ENCODE peak calls at places on chromosomes 7 and 10, in ten cellular contexts. D, M, F, E, X, N, K, G, Y and Q are unnamed samples. For H3K4me1, the result is how much of the 10 kb centered on the place peaks cover.

GRCh38 chr10:71496927-71497801 is 100.4 kb downstream of the CDH23 start:
- DNase-seq in Y (no peak), G (no peak), X (no peak), E (no peak), K (no peak), M (no peak), N (no peak), F (no peak), D (no peak), Q (no peak)

GRCh38 chr10:88073676-88074075 is 210.3 kb downstream of the PTEN start:
- DNase-seq in F (no peak), X (no peak), G (no peak), N (no peak), K (no peak), D (no peak), Y (no peak), M (no peak), E (no peak), Q (no peak)

GRCh38 chr7:155312108-155312507 is 14.4 kb downstream of the INSIG1 start:
- DNase-seq in N (no peak), E (no peak), M (no peak), X (no peak), K (no peak), F (no peak), D (no peak), G (no peak), Y (no peak), Q (no peak)

GRCh38 chr7:14021069-14021468 is 31.6 kb upstream of the ETV1 start:
- DNase-seq in D (no peak), K (no peak), M (no peak), N (peak), E (no peak), X (no peak), Y (no peak), G (no peak), F (no peak), Q (no peak)

GRCh38 chr10:127485153-127485857 is 63.8 kb upstream of the NPS start:
- DNase-seq in E (no peak), M (no peak), D (peak), X (no peak), F (no peak), N (no peak), G (no peak), Y (peak), K (no peak), Q (no peak)

GRCh38 chr7:100349757-100350156 is 8.2 kb upstream of the PILRB start:
- DNase-seq in G (no peak), D (peak), E (no peak), Y (no peak), X (no peak), N (no peak), M (no peak), K (peak), F (no peak), Q (peak)

GRCh38 chr10:91467114-91467513 is 57.0 kb downstream of the HECTD2 start:
- DNase-seq in N (no peak), Y (no peak), M (no peak), E (no peak), F (no peak), D (no peak), X (no peak), G (no peak), K (no peak), Q (peak)

GRCh38 chr7:90383879-90384278 is 19.4 kb upstream of the CLDN12 start:
- DNase-seq in Y (no peak), M (no peak), X (no peak), N (peak), E (peak), D (no peak), F (no peak), K (no peak), G (no peak), Q (no peak)

GRCh38 chr7:94206295-94206694 is 188.4 kb upstream of the COL1A2 start:
- DNase-seq in K (no peak), Y (no peak), E (no peak), D (no peak), N (peak), F (no peak), M (no peak), G (no peak), X (no peak), Q (no peak)

GRCh38 chr10:44195120-44196007 is 189.5 kb downstream of the CXCL12 start:
- DNase-seq in K (peak), X (no peak), F (peak), M (peak), G (no peak), N (peak), Y (no peak), D (no peak), E (peak), Q (peak)

GRCh38 chr10:86403183-86403797 is 36.7 kb upstream of the GRID1 start:
- DNase-seq in K (no peak), E (no peak), D (no peak), X (no peak), N (no peak), F (no peak), M (no peak), Y (no peak), G (no peak), Q (no peak)

GRCh38 chr7:130346339-130346905 is 1.8 kb downstream of the CPA5 start:
- DNase-seq in K (no peak), F (no peak), D (no peak), E (no peak), N (no peak), Y (no peak), X (no peak), M (no peak), G (no peak), Q (no peak)
- H3K4me1 ChIP-seq in K (under half), F (under half), D (under half), E (under half), N (under half), Y (under half), X (under half), M (under half), G (under half), Q (under half)

GRCh38 chr7:1946025-1946424 is 275.9 kb downstream of the ELFN1 start:
- DNase-seq in F (no peak), D (no peak), Y (no peak), X (no peak), G (no peak), E (no peak), M (no peak), N (no peak), K (peak), Q (peak)
- H3K4me1 ChIP-seq in F (under half), D (under half), Y (under half), X (under half), G (half or more), E (under half), M (under half), N (under half), K (under half), Q (under half)

GRCh38 chr7:3338161-3338560 is 37.1 kb downstream of the SDK1 start:
- DNase-seq in G (no peak), F (no peak), M (no peak), K (no peak), D (no peak), N (no peak), E (no peak), X (no peak), Y (no peak), Q (no peak)
- H3K4me1 ChIP-seq in G (under half), F (under half), M (under half), K (under half), D (under half), N (under half), E (under half), X (under half), Y (under half), Q (under half)

GRCh38 chr10:124653811-124654651 is 90.1 kb downstream of the FAM53B start:
- DNase-seq in M (peak), N (no peak), F (peak), G (no peak), K (no peak), E (no peak), D (no peak), Y (no peak), X (no peak), Q (no peak)

GRCh38 chr10:124653311-124653710 is 90.9 kb downstream of the FAM53B start:
- DNase-seq in E (no peak), X (no peak), K (no peak), N (no peak), M (no peak), Y (no peak), D (no peak), F (no peak), G (no peak), Q (no peak)

GRCh38 chr10:124652200-124652599 is 92.0 kb downstream of the FAM53B start:
- DNase-seq in F (no peak), K (no peak), N (no peak), E (no peak), D (no peak), X (peak), Y (no peak), M (no peak), G (no peak), Q (no peak)

GRCh38 chr10:124651402-124651887 is 92.7 kb downstream of the FAM53B start:
- DNase-seq in G (no peak), F (no peak), K (no peak), N (no peak), Y (no peak), D (no peak), M (no peak), X (peak), E (no peak), Q (no peak)

DNA sequence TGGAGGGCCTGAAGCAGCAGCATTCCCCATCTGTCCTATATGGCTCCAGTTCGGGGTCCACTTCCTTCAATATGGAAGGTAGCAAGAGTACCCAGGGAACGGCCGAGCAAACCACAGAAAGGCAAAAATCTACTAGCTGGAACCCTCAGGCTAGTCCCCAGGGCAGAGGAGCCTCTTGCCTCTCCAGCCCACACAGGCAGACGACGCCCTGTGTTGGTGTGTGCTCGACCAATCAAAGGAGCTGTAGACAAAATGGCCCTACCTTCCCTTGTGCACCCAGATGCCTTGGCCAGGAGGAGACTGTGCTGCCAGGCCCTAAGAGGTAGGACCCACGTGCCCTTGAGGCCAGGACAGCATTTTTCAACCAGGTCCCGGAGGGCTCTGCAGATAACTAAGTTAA is 91.5 kb downstream of the FAM53B start:
- DNase-seq in Y (no peak), X (no peak), M (no peak), D (no peak), E (no peak), N (no peak), K (no peak), F (no peak), G (no peak), Q (no peak)
- H3K4me1 ChIP-seq in Y (under half), X (half or more), M (half or more), D (under half), E (under half), N (under half), K (half or more), F (half or more), G (under half), Q (under half)

GRCh38 chr10:58621379-58622077 is 108.9 kb downstream of the BICC1 start:
- DNase-seq in E (no peak), M (no peak), G (no peak), F (no peak), D (no peak), Y (no peak), N (no peak), K (no peak), X (no peak), Q (no peak)
- H3K4me1 ChIP-seq in E (under half), M (under half), G (under half), F (under half), D (under half), Y (under half), N (under half), K (under half), X (under half), Q (under half)

DNA sequence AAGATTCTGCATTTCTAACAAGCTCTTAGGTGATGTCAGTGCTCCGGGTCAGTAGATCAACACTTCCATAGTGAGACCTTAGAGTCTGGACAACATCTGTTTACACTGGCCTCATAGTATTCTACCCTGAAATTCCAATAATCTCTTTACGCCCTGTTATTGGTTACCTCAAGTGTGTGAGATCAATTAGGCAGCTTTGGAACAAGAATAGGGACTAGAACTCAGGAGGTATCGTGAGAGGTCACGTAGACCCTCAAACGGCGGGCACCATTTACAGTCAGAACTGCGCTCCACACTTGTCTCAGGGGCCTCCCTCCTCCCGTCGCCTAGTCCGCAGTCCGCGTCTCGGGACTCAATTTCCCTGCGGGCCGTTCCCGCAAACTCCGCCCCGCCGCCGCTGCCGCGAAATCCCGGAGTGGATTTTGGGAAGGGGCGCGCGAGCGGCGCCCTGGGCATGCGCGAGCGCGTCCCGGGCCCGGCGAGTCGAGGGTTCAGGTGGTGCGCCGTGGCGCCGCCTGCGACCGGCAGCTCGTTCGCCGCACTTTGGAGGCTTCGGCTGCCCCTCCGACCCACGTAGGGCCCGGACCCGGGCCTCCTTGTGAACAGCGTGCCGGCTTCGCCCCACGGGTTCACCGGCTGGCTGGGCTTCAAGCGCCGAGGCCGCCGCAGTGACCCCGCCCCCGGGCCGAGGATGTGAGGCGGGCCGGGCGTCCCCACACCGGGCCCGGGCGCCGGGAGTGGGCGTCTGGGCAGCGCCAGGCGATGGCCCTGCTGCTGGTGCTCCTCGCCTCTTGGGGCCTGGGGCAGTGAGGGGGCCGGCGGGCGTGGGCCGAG is at the start of gene PLEKHA8:
- DNase-seq in E (peak), X (peak), G (peak), D (peak), Y (peak), K (peak), N (peak), M (peak), F (peak), Q (peak)
- H3K4me1 ChIP-seq in E (under half), X (under half), G (under half), D (under half), Y (under half), K (under half), N (under half), M (under half), F (under half), Q (under half)

GRCh38 chr10:3933733-3934132 is 148.7 kb upstream of the KLF6 start:
- DNase-seq in Y (no peak), E (no peak), K (no peak), N (no peak), G (no peak), X (no peak), M (no peak), D (no peak), F (no peak), Q (no peak)

GRCh38 chr10:3936422-3937040 is 151.5 kb upstream of the KLF6 start:
- DNase-seq in X (no peak), D (no peak), G (no peak), Y (no peak), E (no peak), K (no peak), F (no peak), M (no peak), N (no peak), Q (no peak)

GRCh38 chr10:3935141-3935540 is 150.1 kb upstream of the KLF6 start:
- DNase-seq in F (peak), Y (no peak), N (peak), M (peak), E (peak), D (no peak), X (peak), K (no peak), G (no peak), Q (no peak)

GRCh38 chr10:3932597-3933380 is 147.8 kb upstream of the KLF6 start:
- DNase-seq in N (no peak), F (no peak), D (no peak), M (no peak), K (no peak), X (no peak), Y (no peak), G (no peak), E (no peak), Q (no peak)

GRCh38 chr10:3935933-3936359 is 150.9 kb upstream of the KLF6 start:
- DNase-seq in F (no peak), G (no peak), M (no peak), D (no peak), N (no peak), K (no peak), X (no peak), E (peak), Y (no peak), Q (peak)
- H3K4me1 ChIP-seq in F (under half), G (under half), M (under half), D (under half), N (under half), K (under half), X (under half), E (under half), Y (under half), Q (under half)

GRCh38 chr10:97718659-97719142 is 5.2 kb downstream of the MARVELD1 start:
- DNase-seq in X (no peak), G (no peak), N (peak), E (no peak), F (no peak), K (no peak), M (no peak), D (no peak), Y (no peak), Q (no peak)
- H3K4me1 ChIP-seq in X (under half), G (under half), N (under half), E (under half), F (under half), K (under half), M (under half), D (under half), Y (under half), Q (under half)